ENCODE peak calls at places on chromosome 7, in four cellular contexts. F is lower lobe of right lung, E is heart right ventricle, C is A549. S is an unnamed sample.

GRCh38 chr7:105246195-105247078 is 142.3 kb downstream of the SRPK2 start:
- DNase-seq in C (no peak), F (no peak), E (no peak), S (no peak)

GRCh38 chr7:151452141-151452571 is 12.2 kb upstream of the CRYGN start:
- DNase-seq in E (no peak), C (no peak), F (no peak), S (peak; percentile 26)

GRCh38 chr7:4076701-4077294 is 605.3 kb upstream of the FOXK1 start:
- DNase-seq in E (no peak), C (no peak), F (no peak), S (no peak)

GRCh38 chr7:92763636-92764423 is 72.5 kb downstream of the CDK6 start:
- DNase-seq in E (no peak), C (peak; percentile 92), F (no peak), S (no peak)

GRCh38 chr7:3370068-3370704 is 69.1 kb downstream of the SDK1 start:
- DNase-seq in E (no peak), C (no peak), F (no peak), S (no peak)

GRCh38 chr7:89887489-89887888 is 266.8 kb upstream of the STEAP1 start:
- DNase-seq in C (peak; percentile 12), F (no peak), E (no peak), S (no peak)

GRCh38 chr7:3243680-3244079 is 57.4 kb upstream of the SDK1 start:
- DNase-seq in C (no peak), E (no peak), F (no peak), S (no peak)

GRCh38 chr7:77330169-77330882 is 85.8 kb downstream of the GSAP start:
- DNase-seq in E (peak; percentile 50), F (peak; percentile 37), C (no peak), S (no peak)

GRCh38 chr7:104978460-104978859 is 35.5 kb upstream of the KMT2E start:
- DNase-seq in E (peak; percentile 71), C (no peak), F (no peak), S (no peak)

GRCh38 chr7:77413128-77413527 is 3.0 kb downstream of the GSAP start:
- DNase-seq in F (no peak), C (no peak), E (no peak), S (no peak)

GRCh38 chr7:117610390-117610789 is 130.6 kb downstream of the CFTR start:
- DNase-seq in F (no peak), C (no peak), E (no peak), S (no peak)

GRCh38 chr7:29987083-29987482 is 2.5 kb downstream of the SCRN1 start:
- DNase-seq in F (no peak), E (no peak), C (peak; percentile 27), S (no peak)

GRCh38 chr7:131533566-131534561 is 22.6 kb downstream of the PODXL start:
- DNase-seq in E (no peak), C (no peak), F (no peak), S (no peak)

GRCh38 chr7:78350926-78351325 is 552.4 kb downstream of the PHTF2 start:
- DNase-seq in C (no peak), E (no peak), F (no peak), S (no peak)

GRCh38 chr7:29194206-29194593 is 375 bp upstream of the CHN2 start:
- DNase-seq in E (no peak), C (no peak), F (peak; percentile 54), S (peak; percentile 59)

GRCh38 chr7:431041-431440 is 88.6 kb downstream of the PDGFA start:
- DNase-seq in F (no peak), E (no peak), C (no peak), S (peak; percentile 51)

GRCh38 chr7:433558-433957 is 86.1 kb downstream of the PDGFA start:
- DNase-seq in E (no peak), C (no peak), F (no peak), S (no peak)

GRCh38 chr7:432256-432655 is 87.4 kb downstream of the PDGFA start:
- DNase-seq in E (no peak), F (no peak), C (no peak), S (peak; percentile 36)

GRCh38 chr7:432933-433332 is 86.7 kb downstream of the PDGFA start:
- DNase-seq in F (no peak), C (no peak), E (no peak), S (no peak)

GRCh38 chr7:431658-432111 is 88.0 kb downstream of the PDGFA start:
- DNase-seq in E (no peak), F (no peak), C (no peak), S (peak; percentile 56)
- H3K9me3 ChIP-seq in E (no peaks in the 10 kb centered on the region), F (no peaks in the 10 kb centered on the region), C (no peaks in the 10 kb centered on the region), S (no peaks in the 10 kb centered on the region)

GRCh38 chr7:114925443-114925842 is 3.5 kb downstream of the MDFIC start:
- DNase-seq in F (no peak), E (no peak), C (no peak), S (no peak)
- H3K4me1 ChIP-seq in F (peaks cover 62% of the 10 kb centered on the region), E (peaks cover 49% of the 10 kb centered on the region), C (peaks cover 14% of the 10 kb centered on the region), S (peaks cover 4% of the 10 kb centered on the region)

GRCh38 chr7:7996568-7996967 is 28.0 kb downstream of the GLCCI1 start:
- DNase-seq in E (no peak), F (no peak), C (no peak), S (no peak)
- H3K9me3 ChIP-seq in E (peaks cover 52% of the 10 kb centered on the region), F (peaks cover 26% of the 10 kb centered on the region), C (peaks cover 16% of the 10 kb centered on the region), S (no peaks in the 10 kb centered on the region)

DNA sequence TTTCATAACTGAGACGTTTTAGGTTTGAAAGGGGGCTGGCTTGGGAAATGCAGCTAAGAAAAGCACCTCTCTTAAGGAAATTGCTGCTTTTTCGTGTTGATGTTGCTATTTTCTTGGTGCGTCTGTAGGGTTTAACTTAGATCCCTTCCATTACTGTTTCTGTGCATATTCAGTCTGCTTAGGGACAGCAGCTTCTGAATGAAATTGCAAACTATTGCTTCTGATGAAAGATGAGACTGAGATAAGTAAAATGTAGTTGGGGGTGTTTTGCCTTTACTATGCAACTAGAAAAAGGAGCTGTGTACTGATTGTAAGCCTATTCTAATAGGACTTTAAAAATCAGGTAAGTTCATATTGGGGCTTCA is 769 bp downstream of the HDAC9 start:
- DNase-seq in C (no peak), F (no peak), E (no peak), S (no peak)
- H3K4me1 ChIP-seq in C (no peaks in the 10 kb centered on the region), F (peaks cover 16% of the 10 kb centered on the region), E (peaks cover 38% of the 10 kb centered on the region), S (peaks cover 3% of the 10 kb centered on the region)

GRCh38 chr7:157901166-157901565 is 564.4 kb downstream of the DNAJB6 start:
- DNase-seq in C (no peak), E (no peak), F (no peak), S (no peak)
- H3K9me3 ChIP-seq in C (no peaks in the 10 kb centered on the region), E (no peaks in the 10 kb centered on the region), F (no peaks in the 10 kb centered on the region), S (no peaks in the 10 kb centered on the region)

GRCh38 chr7:47640215-47640739 is 58.4 kb upstream of the TNS3 start:
- DNase-seq in E (no peak), C (no peak), F (no peak), S (no peak)
- H3K4me1 ChIP-seq in E (peaks cover 25% of the 10 kb centered on the region), C (peaks cover 56% of the 10 kb centered on the region), F (peaks cover 19% of the 10 kb centered on the region), S (no peaks in the 10 kb centered on the region)

DNA sequence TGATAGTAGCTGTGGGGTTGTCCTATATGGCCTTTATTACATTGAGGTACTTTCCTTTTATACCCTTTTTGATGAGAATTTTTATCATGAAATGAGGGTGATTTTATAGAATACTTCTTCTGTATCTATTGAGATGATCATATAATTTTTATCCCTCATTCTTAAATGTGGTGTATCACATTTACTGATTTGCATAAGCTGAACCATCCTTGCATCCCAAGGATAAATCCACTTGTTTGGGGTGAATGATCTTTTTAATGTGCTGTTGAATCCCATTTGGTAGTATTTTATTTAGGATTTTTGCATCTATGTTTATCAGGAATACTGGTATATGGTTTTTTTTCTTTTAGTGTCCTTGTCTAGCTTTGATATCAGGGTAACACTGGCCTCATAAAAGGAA is 84.5 kb upstream of the IL6 start:
- DNase-seq in C (no peak), F (no peak), E (no peak), S (no peak)
- H3K9me3 ChIP-seq in C (peaks cover 59% of the 10 kb centered on the region), F (peaks cover 41% of the 10 kb centered on the region), E (peaks cover 67% of the 10 kb centered on the region), S (peaks cover 5% of the 10 kb centered on the region)

GRCh38 chr7:1946025-1946424 is 275.9 kb downstream of the ELFN1 start:
- DNase-seq in E (no peak), F (peak; percentile 28), C (no peak), S (no peak)

GRCh38 chr7:1948377-1948796 is 278.3 kb downstream of the ELFN1 start:
- DNase-seq in C (no peak), E (no peak), F (peak; percentile 43), S (peak; percentile 45)

GRCh38 chr7:1946461-1947450 is 276.7 kb downstream of the ELFN1 start:
- DNase-seq in E (no peak), C (no peak), F (peak; percentile 41), S (peak; percentile 39)

GRCh38 chr7:1948887-1949680 is 279.0 kb downstream of the ELFN1 start:
- DNase-seq in F (peak; percentile 37), C (no peak), E (no peak), S (peak; percentile 36)

GRCh38 chr7:1947586-1948217 is 277.6 kb downstream of the ELFN1 start:
- DNase-seq in F (peak; percentile 39), E (no peak), C (no peak), S (no peak)
- H3K4me1 ChIP-seq in F (peaks cover 16% of the 10 kb centered on the region), E (peaks cover 21% of the 10 kb centered on the region), C (no peaks in the 10 kb centered on the region), S (peaks cover 4% of the 10 kb centered on the region)

S was measured in right cardiac atrium.